ENCODE peak calls at places on chromosomes 2 and 18, in four cellular contexts. X, B, H and E are unnamed samples.

GRCh38 chr2:618591-618990 is 58.6 kb downstream of the TMEM18 start:
- DNase-seq in X (no peak), B (no peak), H (no peak), E (no peak)

GRCh38 chr2:14255135-14255820 is 377.2 kb upstream of the LRATD1 start:
- DNase-seq in H (no peak), B (peak), X (no peak), E (no peak)

GRCh38 chr18:5625076-5625475 is 81.3 kb upstream of the EPB41L3 start:
- DNase-seq in X (no peak), B (peak), H (no peak), E (no peak)

GRCh38 chr2:160062283-160063005 is at the start of gene PLA2R1:
- DNase-seq in H (peak), B (peak), X (peak), E (peak)

GRCh38 chr2:240246173-240246820 is 105.8 kb upstream of the OTOS start:
- DNase-seq in B (peak), H (no peak), X (peak), E (no peak)

GRCh38 chr2:178006710-178007109 is 65.9 kb downstream of the PDE11A start:
- DNase-seq in H (no peak), X (no peak), B (no peak), E (no peak)

GRCh38 chr2:111116843-111117665 is 3.7 kb upstream of the BCL2L11 start:
- DNase-seq in B (peak), H (peak), X (peak), E (peak)

GRCh38 chr2:118992740-118993391 is 50.9 kb downstream of the MARCO start:
- DNase-seq in H (no peak), X (no peak), B (no peak), E (no peak)

GRCh38 chr2:237128026-237128703 is 42.5 kb downstream of the COPS8 start:
- DNase-seq in H (peak), X (peak), B (peak), E (peak)

GRCh38 chr2:74525717-74526648 is at the start of gene DQX1:
- DNase-seq in X (no peak), B (peak), H (no peak), E (no peak)

GRCh38 chr2:25692143-25692542 is 18.8 kb upstream of the DTNB start:
- DNase-seq in B (no peak), X (no peak), H (peak), E (no peak)

GRCh38 chr18:6111726-6112125 is 216.4 kb upstream of the TMEM200C start:
- DNase-seq in H (no peak), X (no peak), B (no peak), E (no peak)

GRCh38 chr18:61838521-61838920 is 54.3 kb downstream of the RNF152 start:
- DNase-seq in X (no peak), H (no peak), B (no peak), E (no peak)

GRCh38 chr18:70468861-70469570 is 180.2 kb downstream of the SOCS6 start:
- DNase-seq in X (no peak), H (no peak), B (no peak), E (no peak)

GRCh38 chr2:185201063-185201462 is 537.5 kb upstream of the FSIP2 start:
- DNase-seq in X (no peak), H (no peak), B (no peak), E (no peak)

GRCh38 chr2:149037851-149038250 is 648 bp upstream of the LYPD6B start:
- DNase-seq in H (no peak), B (peak), X (no peak), E (no peak)

GRCh38 chr2:190678444-190679162 is 29.7 kb downstream of the NAB1 start:
- DNase-seq in X (no peak), B (no peak), H (no peak), E (no peak)

GRCh38 chr2:197705912-197706838 is 1.0 kb downstream of the MARS2 start:
- DNase-seq in B (peak), H (no peak), X (peak), E (peak)

GRCh38 chr18:58186258-58186948 is 142.4 kb downstream of the NEDD4L start:
- DNase-seq in B (no peak), H (no peak), X (no peak), E (no peak)

GRCh38 chr18:32274307-32274706 is 84.5 kb downstream of the MEP1B start:
- DNase-seq in H (no peak), X (no peak), B (no peak), E (no peak)

GRCh38 chr2:94873362-94874276 is 2.4 kb downstream of the TEKT4 start:
- DNase-seq in X (no peak), B (peak), H (no peak), E (no peak)

GRCh38 chr2:134127496-134127895 is 126.4 kb upstream of the MGAT5 start:
- DNase-seq in X (no peak), H (no peak), B (no peak), E (no peak)

GRCh38 chr2:240968731-240969624 is 29.4 kb upstream of the SNED1 start:
- DNase-seq in H (no peak), X (peak), B (peak), E (peak)

GRCh38 chr18:54206447-54206846 is 18.0 kb downstream of the MBD2 start:
- DNase-seq in B (no peak), X (no peak), H (no peak), E (no peak)

GRCh38 chr2:54909006-54909405 is 141.2 kb downstream of the RTN4 start:
- DNase-seq in X (no peak), B (no peak), H (no peak), E (no peak)

GRCh38 chr2:45797451-45798230 is 146.2 kb downstream of the PRKCE start:
- DNase-seq in B (no peak), H (no peak), X (no peak), E (no peak)

GRCh38 chr18:79466591-79466990 is 70.9 kb downstream of the NFATC1 start:
- DNase-seq in X (no peak), B (no peak), H (no peak), E (no peak)

GRCh38 chr2:39381653-39382052 is 55.4 kb downstream of the MAP4K3 start:
- DNase-seq in X (no peak), H (no peak), B (no peak), E (no peak)

GRCh38 chr2:102098756-102099155 is 43.8 kb upstream of the IL1R1 start:
- DNase-seq in H (no peak), B (no peak), X (no peak), E (no peak)

GRCh38 chr2:128727914-128728313 is 409.2 kb upstream of the HS6ST1 start:
- DNase-seq in X (no peak), B (no peak), H (peak), E (no peak)

GRCh38 chr18:3368193-3368592 is 81.8 kb upstream of the TGIF1 start:
- DNase-seq in H (no peak), B (no peak), X (no peak), E (no peak)

GRCh38 chr18:3367491-3368091 is 82.4 kb upstream of the TGIF1 start:
- DNase-seq in X (no peak), H (no peak), B (no peak), E (no peak)
- TF ChIP-seq CTCF in X (no peak), H (no peak), B (no peak), E (no peak)

GRCh38 chr2:5691659-5692529 is at the start of gene SOX11:
- DNase-seq in B (peak), X (no peak), H (no peak), E (peak)
- TF ChIP-seq CTCF in B (peak), X (no peak), H (no peak), E (no peak)

DNA sequence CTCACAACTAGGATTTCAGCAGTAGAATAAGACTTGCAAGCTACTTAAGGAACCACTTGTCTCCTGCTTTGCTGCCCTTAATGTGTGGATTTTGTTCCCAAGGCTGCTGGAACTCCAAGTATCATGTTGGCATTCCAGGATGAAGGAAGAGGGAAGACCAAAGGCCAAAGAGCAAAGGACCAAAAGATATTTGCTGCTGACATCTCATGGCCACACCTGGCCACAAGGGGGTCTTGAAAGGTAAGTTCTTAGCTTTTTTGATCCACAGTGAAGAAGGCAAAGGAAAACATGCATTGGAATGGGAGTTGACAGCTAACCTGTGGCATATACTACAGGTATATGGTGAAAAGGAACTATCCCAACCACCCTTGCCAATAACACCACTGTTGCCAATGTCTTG is 3.9 kb upstream of the MATN3 start:
- DNase-seq in X (no peak), B (peak), H (no peak), E (no peak)
- TF ChIP-seq CTCF in X (no peak), B (peak), H (no peak), E (no peak)

DNA sequence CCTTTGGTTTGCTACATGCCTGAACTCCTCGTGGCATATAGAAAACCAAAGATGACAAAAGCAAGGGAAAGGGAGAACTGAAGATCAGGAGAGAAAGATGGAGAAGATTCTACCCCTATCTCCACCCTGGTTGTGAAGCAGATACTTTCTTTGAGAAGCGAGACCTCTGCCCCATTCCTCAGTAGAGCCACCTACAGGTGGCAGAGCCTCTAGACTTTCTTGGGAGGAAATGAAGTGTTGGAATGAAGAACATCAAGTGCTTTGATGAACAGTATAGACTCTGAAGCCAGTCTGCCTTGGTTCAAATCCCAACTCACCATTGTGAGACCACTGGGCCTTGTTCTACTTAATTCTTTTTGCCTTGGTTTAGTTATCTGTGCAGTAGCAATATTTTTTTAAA is 348.8 kb upstream of the ETAA1 start:
- DNase-seq in B (no peak), H (no peak), X (no peak), E (no peak)
- TF ChIP-seq CTCF in B (peak), H (no peak), X (no peak), E (no peak)

GRCh38 chr2:208315081-208315788 is 49.2 kb downstream of the PIKFYVE start:
- DNase-seq in H (peak), X (no peak), B (no peak), E (no peak)
- TF ChIP-seq CTCF in H (no peak), X (no peak), B (no peak), E (no peak)

GRCh38 chr2:215870986-215871385 is 142.4 kb downstream of the MREG start:
- DNase-seq in B (peak), X (no peak), H (no peak), E (peak)
- TF ChIP-seq CTCF in B (peak), X (no peak), H (no peak), E (peak)

GRCh38 chr2:228401065-228401912 is 219.8 kb upstream of the SPHKAP start:
- DNase-seq in B (no peak), H (no peak), X (no peak), E (no peak)
- TF ChIP-seq CTCF in B (peak), H (no peak), X (no peak), E (no peak)

GRCh38 chr2:181957668-181958067 is 28.0 kb upstream of the PPP1R1C start:
- DNase-seq in B (no peak), X (no peak), H (no peak), E (no peak)

GRCh38 chr2:181955010-181955409 is 30.6 kb upstream of the PPP1R1C start:
- DNase-seq in X (no peak), B (no peak), H (no peak), E (no peak)

GRCh38 chr2:181954538-181954883 is 31.1 kb upstream of the PPP1R1C start:
- DNase-seq in H (no peak), X (no peak), B (no peak), E (no peak)

GRCh38 chr2:181952413-181953226 is 33.0 kb upstream of the PPP1R1C start:
- DNase-seq in B (no peak), H (no peak), X (no peak), E (no peak)

GRCh38 chr2:181953773-181954537 is 31.7 kb upstream of the PPP1R1C start:
- DNase-seq in X (peak), H (peak), B (peak), E (peak)
- TF ChIP-seq CTCF in X (peak), H (peak), B (peak), E (peak)

GRCh38 chr2:65256088-65256487 is 28.5 kb downstream of the ACTR2 start:
- DNase-seq in X (no peak), H (no peak), B (no peak), E (no peak)
- TF ChIP-seq CTCF in X (no peak), H (no peak), B (peak), E (no peak)